ENCODE peak calls at places on chromosome 12, in four cellular contexts. S, T, L and E are unnamed samples.

GRCh38 chr12:108567974-108568652 is 5.7 kb downstream of the ISCU start:
- DNase-seq in T (no peak), S (no peak), L (peak), E (no peak)

GRCh38 chr12:4859478-4860210 is 50.1 kb upstream of the KCNA1 start:
- DNase-seq in S (no peak), L (no peak), T (no peak), E (no peak)

GRCh38 chr12:51938744-51939143 is 12.8 kb upstream of the ACVR1B start:
- DNase-seq in S (no peak), L (no peak), T (no peak), E (no peak)

GRCh38 chr12:94839347-94839746 is 164.2 kb downstream of the NDUFA12 start:
- DNase-seq in L (peak), T (no peak), S (no peak), E (no peak)

GRCh38 chr12:13211859-13212664 is 15.5 kb downstream of the EMP1 start:
- DNase-seq in L (no peak), T (peak), S (peak), E (peak)

GRCh38 chr12:75747572-75747995 is 236.2 kb upstream of the KRR1 start:
- DNase-seq in S (no peak), L (no peak), T (no peak), E (no peak)

GRCh38 chr12:32501835-32502333 is 102.5 kb downstream of the FGD4 start:
- DNase-seq in L (no peak), S (peak), T (no peak), E (peak)

GRCh38 chr12:52627395-52628110 is 9.2 kb upstream of the KRT73 start:
- DNase-seq in L (no peak), S (no peak), T (no peak), E (no peak)

GRCh38 chr12:122974274-122974891 is 661 bp upstream of the OGFOD2 start:
- DNase-seq in S (peak), L (peak), T (peak), E (peak)

GRCh38 chr12:66117242-66117641 is 13.3 kb downstream of the LLPH start:
- DNase-seq in L (no peak), T (no peak), S (no peak), E (no peak)

GRCh38 chr12:25501565-25501964 is 51.5 kb downstream of the LMNTD1 start:
- DNase-seq in L (no peak), S (no peak), T (no peak), E (no peak)

GRCh38 chr12:111685322-111685810 is 390 bp downstream of the BRAP start:
- DNase-seq in L (no peak), S (peak), T (no peak), E (no peak)

GRCh38 chr12:70540996-70541395 is 96.2 kb downstream of the PTPRB start:
- DNase-seq in S (peak), L (no peak), T (no peak), E (no peak)

GRCh38 chr12:7758346-7758745 is 6.7 kb upstream of the NANOGNB start:
- DNase-seq in T (no peak), S (no peak), L (no peak), E (peak)

GRCh38 chr12:52059582-52060497 is 8.6 kb downstream of the NR4A1 start:
- DNase-seq in T (no peak), L (no peak), S (no peak), E (no peak)

GRCh38 chr12:32183646-32184045 is 77.0 kb downstream of the BICD1 start:
- DNase-seq in S (peak), T (no peak), L (no peak), E (peak)

GRCh38 chr12:131845121-131845520 is 16.9 kb downstream of the MMP17 start:
- DNase-seq in S (no peak), T (no peak), L (no peak), E (no peak)

GRCh38 chr12:107405436-107405835 is 280.2 kb upstream of the PWP1 start:
- DNase-seq in L (no peak), S (no peak), T (no peak), E (no peak)

GRCh38 chr12:120261951-120262851 is 3.3 kb downstream of the PXN start:
- DNase-seq in S (no peak), T (peak), L (no peak), E (no peak)

GRCh38 chr12:52680363-52680762 is at the start of gene KRT1:
- DNase-seq in S (no peak), T (no peak), L (no peak), E (no peak)

GRCh38 chr12:45327823-45328383 is 112.0 kb downstream of the ANO6 start:
- DNase-seq in S (no peak), T (no peak), L (no peak), E (peak)

GRCh38 chr12:128724468-128725046 is 99.2 kb downstream of the SLC15A4 start:
- DNase-seq in T (no peak), L (no peak), S (no peak), E (no peak)

GRCh38 chr12:84492381-84492883 is 420.2 kb downstream of the SLC6A15 start:
- DNase-seq in L (no peak), T (no peak), S (no peak), E (no peak)

GRCh38 chr12:20487519-20487918 is 119.2 kb downstream of the PDE3A start:
- DNase-seq in L (no peak), S (no peak), T (no peak), E (no peak)

GRCh38 chr12:123118397-123118945 is 32.4 kb downstream of the PITPNM2 start:
- DNase-seq in T (no peak), S (no peak), L (no peak), E (no peak)

GRCh38 chr12:70154960-70155589 is 88.2 kb upstream of the CNOT2 start:
- DNase-seq in S (no peak), T (no peak), L (no peak), E (peak)

GRCh38 chr12:52622349-52622748 is 4.0 kb upstream of the KRT73 start:
- DNase-seq in S (no peak), L (no peak), T (no peak), E (no peak)

GRCh38 chr12:81758421-81759214 is 532 bp downstream of the PPFIA2 start:
- DNase-seq in T (no peak), L (no peak), S (no peak), E (peak)

GRCh38 chr12:31578632-31579031 is 12.3 kb downstream of the DENND5B start:
- DNase-seq in L (no peak), T (no peak), S (no peak), E (no peak)

GRCh38 chr12:121114806-121115205 is 17.9 kb upstream of the P2RX7 start:
- DNase-seq in L (no peak), T (no peak), S (no peak), E (no peak)

GRCh38 chr12:95191060-95191696 is 26.1 kb downstream of the FGD6 start:
- DNase-seq in T (no peak), L (no peak), S (peak), E (no peak)

GRCh38 chr12:57737467-57738141 is 938 bp downstream of the AGAP2 start:
- DNase-seq in L (no peak), T (no peak), S (no peak), E (peak)

GRCh38 chr12:57736743-57737466 is 1.6 kb downstream of the AGAP2 start:
- DNase-seq in T (no peak), L (no peak), S (no peak), E (peak)

GRCh38 chr12:57734586-57734985 is 4.0 kb downstream of the AGAP2 start:
- DNase-seq in T (no peak), S (no peak), L (no peak), E (no peak)

GRCh38 chr12:57735198-57735855 is 3.2 kb downstream of the AGAP2 start:
- DNase-seq in S (peak), T (no peak), L (no peak), E (peak)

GRCh38 chr12:57735952-57736742 is 2.4 kb downstream of the AGAP2 start:
- DNase-seq in S (peak), T (peak), L (no peak), E (peak)
- H3K4me3 ChIP-seq in S (peak), T (peak), L (no peak), E (peak)

DNA sequence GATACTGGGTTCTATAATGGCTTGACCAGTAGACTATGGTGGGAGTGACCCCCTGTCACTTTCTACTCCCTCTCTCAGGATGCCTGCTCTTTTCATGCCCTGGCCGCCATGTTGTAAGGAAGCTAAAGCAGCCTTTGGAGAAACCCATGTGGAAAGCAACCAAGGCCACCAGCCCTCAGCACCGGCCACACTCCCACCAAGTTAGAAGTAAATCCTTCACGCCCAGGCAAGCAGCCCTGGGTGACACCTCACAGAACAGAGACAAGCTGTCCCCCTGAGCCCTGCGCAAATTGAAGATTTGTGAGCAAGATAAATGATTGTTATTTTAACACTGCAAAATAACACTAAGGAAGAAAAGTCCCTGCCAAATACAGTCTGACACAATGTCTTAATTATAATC is 39.4 kb upstream of the PIWIL1 start:
- DNase-seq in T (no peak), L (no peak), S (no peak), E (no peak)
- TF ChIP-seq EZH2 in T (no peak), L (no peak), S (no peak), E (no peak)

DNA sequence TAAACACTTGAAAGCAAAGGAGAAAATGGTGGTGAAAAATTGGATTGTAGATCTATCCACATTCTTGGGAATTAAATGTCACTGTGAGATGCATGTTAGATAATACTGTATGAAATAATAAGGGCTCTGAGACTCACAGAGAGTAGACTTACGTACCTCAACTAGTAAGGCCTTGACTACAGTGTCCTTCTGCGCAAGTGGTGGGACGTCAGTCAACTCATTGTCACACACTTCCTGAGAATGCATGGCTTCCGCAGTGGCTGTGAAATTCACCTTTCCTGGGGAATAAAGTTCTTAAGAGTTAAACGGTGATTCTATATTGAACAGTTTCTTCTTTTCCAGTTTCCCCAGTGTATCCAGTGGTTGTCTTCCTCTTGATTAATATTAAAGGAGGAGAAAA is 32.6 kb upstream of the PZP start:
- DNase-seq in S (no peak), L (no peak), T (no peak), E (no peak)
- TF ChIP-seq JUNB in S (no peak), L (no peak), T (no peak), E (no peak)

DNA sequence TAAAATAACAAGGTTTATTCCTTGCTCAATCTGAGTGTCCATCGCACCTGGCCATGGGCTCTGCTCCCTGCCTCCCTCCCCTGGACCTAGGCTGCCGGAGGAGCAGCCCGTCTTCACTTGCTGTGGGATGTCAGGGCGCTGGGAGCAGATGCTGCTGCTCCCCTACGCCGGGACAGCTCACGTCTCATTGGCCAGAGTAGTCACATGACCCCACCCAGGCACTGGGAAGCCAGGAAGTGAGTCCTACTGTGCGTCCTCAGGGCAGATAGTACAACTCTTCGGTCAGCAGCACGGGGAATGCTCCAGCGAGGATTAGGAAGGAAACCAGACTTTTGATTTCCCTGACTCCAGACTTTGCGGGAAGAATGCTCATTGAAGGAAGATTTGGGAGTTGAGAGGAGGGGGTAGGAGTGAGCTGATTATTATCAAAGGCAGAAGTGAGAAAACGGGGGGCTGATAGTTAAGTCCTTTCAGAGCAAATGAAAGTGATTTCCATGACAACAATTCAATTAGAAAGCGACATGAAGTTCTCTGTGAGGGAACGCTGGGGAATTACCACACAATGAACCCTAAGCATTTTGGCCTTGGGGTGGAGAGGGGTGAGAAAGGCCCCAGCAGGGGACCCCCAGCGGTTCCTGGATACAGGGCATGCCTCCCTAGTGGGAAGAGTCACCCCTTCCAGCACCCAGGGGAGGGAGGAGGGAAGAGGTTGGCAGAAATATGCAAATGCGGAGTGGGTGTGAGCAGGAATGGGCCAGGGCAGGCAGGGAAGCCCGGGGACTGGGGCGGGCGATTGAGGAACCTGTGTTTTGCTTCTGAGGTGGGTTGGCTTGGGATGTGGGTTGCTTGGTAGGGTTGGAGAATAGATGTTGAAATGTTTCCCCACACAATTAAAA is 215.5 kb downstream of the AACS start:
- DNase-seq in T (peak), L (no peak), S (no peak), E (peak)
- H3K4me3 ChIP-seq in T (no peak), L (no peak), S (no peak), E (peak)

GRCh38 chr12:53955776-53956250 is 1.1 kb downstream of the HOXC12 start:
- DNase-seq in S (no peak), T (no peak), L (no peak), E (no peak)

GRCh38 chr12:53953831-53954693 is 641 bp upstream of the HOXC12 start:
- DNase-seq in S (no peak), T (no peak), L (no peak), E (no peak)

GRCh38 chr12:53954694-53955035 is at the start of gene HOXC12:
- DNase-seq in L (no peak), T (no peak), S (no peak), E (peak)

GRCh38 chr12:53956251-53956887 is 1.7 kb downstream of the HOXC12 start:
- DNase-seq in L (no peak), S (no peak), T (no peak), E (no peak)

GRCh38 chr12:53955036-53955775 is 503 bp downstream of the HOXC12 start:
- DNase-seq in L (no peak), T (no peak), S (no peak), E (peak)
- TF ChIP-seq EZH2 in L (no peak), T (no peak), S (no peak), E (peak)

DNA sequence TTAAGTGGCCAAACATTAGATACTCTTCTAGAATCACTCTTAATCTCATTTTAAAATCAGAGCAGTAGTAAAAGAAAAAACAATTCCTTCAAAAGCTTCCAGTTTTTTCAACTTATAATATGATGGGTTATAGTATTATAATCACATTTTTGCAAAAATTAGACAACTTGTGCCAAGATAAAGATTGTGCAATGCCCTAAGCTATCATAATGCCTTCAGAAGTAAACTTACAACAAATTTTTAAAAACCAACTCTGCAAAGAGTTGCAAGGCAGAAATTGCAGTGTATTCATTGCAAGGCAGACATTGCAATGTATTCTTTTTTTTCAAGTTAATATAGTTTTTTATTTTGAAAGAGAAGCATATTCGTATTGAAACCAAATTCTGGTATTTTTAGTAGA is 47.2 kb upstream of the KITLG start:
- DNase-seq in S (no peak), L (no peak), T (no peak), E (no peak)
- TF ChIP-seq JUNB in S (no peak), L (no peak), T (no peak), E (no peak)

GRCh38 chr12:102481705-102482104 is 1.3 kb upstream of the IGF1 start:
- DNase-seq in S (no peak), L (no peak), T (no peak), E (no peak)

GRCh38 chr12:102484732-102485069 is 4.3 kb upstream of the IGF1 start:
- DNase-seq in S (no peak), T (no peak), L (no peak), E (no peak)

GRCh38 chr12:102484017-102484731 is 3.8 kb upstream of the IGF1 start:
- DNase-seq in T (peak), L (peak), S (peak), E (peak)

GRCh38 chr12:102486153-102486552 is 5.8 kb upstream of the IGF1 start:
- DNase-seq in L (no peak), T (no peak), S (no peak), E (no peak)

GRCh38 chr12:102483466-102483865 is 3.1 kb upstream of the IGF1 start:
- DNase-seq in L (peak), T (no peak), S (no peak), E (no peak)
- H3K4me3 ChIP-seq in L (peak), T (no peak), S (no peak), E (no peak)

DNA sequence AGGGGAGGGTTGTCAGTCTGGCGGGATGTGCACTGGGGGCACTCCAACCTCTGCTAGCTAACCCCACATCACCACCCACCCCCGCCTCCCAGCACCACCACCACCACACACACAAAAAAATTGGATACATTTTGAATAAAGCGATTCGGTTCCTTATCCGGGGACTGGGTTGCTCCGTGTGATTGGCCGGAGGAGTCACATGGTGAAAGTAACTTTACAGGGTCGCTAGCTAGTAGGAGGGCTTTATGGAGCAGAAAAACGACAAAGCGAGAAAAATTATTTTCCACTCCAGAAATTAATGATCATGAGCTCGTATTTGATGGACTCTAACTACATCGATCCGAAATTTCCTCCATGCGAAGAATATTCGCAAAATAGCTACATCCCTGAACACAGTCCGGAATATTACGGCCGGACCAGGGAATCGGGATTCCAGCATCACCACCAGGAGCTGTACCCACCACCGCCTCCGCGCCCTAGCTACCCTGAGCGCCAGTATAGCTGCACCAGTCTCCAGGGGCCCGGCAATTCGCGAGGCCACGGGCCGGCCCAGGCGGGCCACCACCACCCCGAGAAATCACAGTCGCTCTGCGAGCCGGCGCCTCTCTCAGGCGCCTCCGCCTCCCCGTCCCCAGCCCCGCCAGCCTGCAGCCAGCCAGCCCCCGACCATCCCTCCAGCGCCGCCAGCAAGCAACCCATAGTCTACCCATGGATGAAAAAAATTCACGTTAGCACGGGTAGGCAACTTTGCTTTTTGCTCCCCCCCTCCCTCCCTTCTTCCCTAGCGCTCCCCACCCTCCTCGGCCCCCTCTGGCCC is at the start of gene HOXC4:
- DNase-seq in S (no peak), L (no peak), T (no peak), E (no peak)
- TF ChIP-seq EZH2 in S (no peak), L (no peak), T (no peak), E (peak)

GRCh38 chr12:57090456-57090855 is 1.5 kb downstream of the NAB2 start:
- DNase-seq in S (no peak), L (no peak), T (peak), E (no peak)

GRCh38 chr12:57090924-57091632 is 2.2 kb downstream of the NAB2 start:
- DNase-seq in S (no peak), L (no peak), T (no peak), E (no peak)

GRCh38 chr12:57088442-57089258 is at the start of gene NAB2:
- DNase-seq in T (peak), L (peak), S (peak), E (peak)

GRCh38 chr12:57087689-57088441 is 1.0 kb upstream of the NAB2 start:
- DNase-seq in L (peak), T (peak), S (peak), E (peak)

GRCh38 chr12:57089259-57090245 is 638 bp downstream of the NAB2 start:
- DNase-seq in S (no peak), L (no peak), T (peak), E (peak)
- TF ChIP-seq JUNB in S (no peak), L (no peak), T (no peak), E (no peak)